ENCODE peak calls at places on chromosomes 13 and 19, in five cellular contexts. One of them, this sample, is unnamed.

GRCh38 chr13:32838985-32839384 is 177.2 kb upstream of the KL start:
- DNase-seq in lower lobe of right lung: no peak
- DNase-seq in endothelial cell: peak
- DNase-seq in suprapubic skin: no peak
- DNase-seq in breast epithelium: peak
- DNase-seq in this sample: no peak

GRCh38 chr19:4722671-4723464 is 774 bp downstream of the DPP9 start:
- DNase-seq in breast epithelium: no peak
- DNase-seq in endothelial cell: no peak
- DNase-seq in suprapubic skin: no peak
- DNase-seq in lower lobe of right lung: peak
- DNase-seq in this sample: no peak

GRCh38 chr13:31827707-31828106 is 88.4 kb downstream of the RXFP2 start:
- DNase-seq in suprapubic skin: no peak
- DNase-seq in lower lobe of right lung: no peak
- DNase-seq in endothelial cell: no peak
- DNase-seq in breast epithelium: no peak
- DNase-seq in this sample: no peak

GRCh38 chr19:2207991-2208860 is 27.9 kb downstream of the PLEKHJ1 start:
- DNase-seq in breast epithelium: no peak
- DNase-seq in lower lobe of right lung: no peak
- DNase-seq in suprapubic skin: peak
- DNase-seq in endothelial cell: no peak
- DNase-seq in this sample: no peak

GRCh38 chr13:77492982-77493381 is 42.5 kb upstream of the SCEL start:
- DNase-seq in suprapubic skin: no peak
- DNase-seq in endothelial cell: no peak
- DNase-seq in breast epithelium: no peak
- DNase-seq in lower lobe of right lung: no peak
- DNase-seq in this sample: no peak

GRCh38 chr19:18259848-18260247 is 14.4 kb downstream of the IQCN start:
- DNase-seq in breast epithelium: no peak
- DNase-seq in lower lobe of right lung: no peak
- DNase-seq in suprapubic skin: no peak
- DNase-seq in endothelial cell: no peak
- DNase-seq in this sample: no peak

GRCh38 chr13:93700115-93700514 is 473.5 kb downstream of the GPC6 start:
- DNase-seq in suprapubic skin: no peak
- DNase-seq in lower lobe of right lung: no peak
- DNase-seq in endothelial cell: no peak
- DNase-seq in breast epithelium: no peak
- DNase-seq in this sample: no peak

GRCh38 chr19:19677579-19677978 is 8.9 kb downstream of the ZNF101 start:
- DNase-seq in endothelial cell: no peak
- DNase-seq in breast epithelium: no peak
- DNase-seq in suprapubic skin: peak
- DNase-seq in lower lobe of right lung: no peak
- DNase-seq in this sample: no peak

GRCh38 chr19:11880598-11880997 is 7.0 kb upstream of the ZNF69 start:
- DNase-seq in lower lobe of right lung: no peak
- DNase-seq in endothelial cell: no peak
- DNase-seq in suprapubic skin: no peak
- DNase-seq in breast epithelium: no peak
- DNase-seq in this sample: no peak
- TF ChIP-seq CTCF in lower lobe of right lung: no peak
- TF ChIP-seq CTCF in endothelial cell: no peak
- TF ChIP-seq CTCF in suprapubic skin: no peak
- TF ChIP-seq CTCF in breast epithelium: no peak
- TF ChIP-seq CTCF in this sample: no peak

GRCh38 chr19:35592226-35592625 is 6.3 kb downstream of the PMIS2 start:
- DNase-seq in suprapubic skin: no peak
- DNase-seq in lower lobe of right lung: no peak
- DNase-seq in endothelial cell: peak
- DNase-seq in breast epithelium: no peak
- DNase-seq in this sample: no peak
- TF ChIP-seq CTCF in suprapubic skin: no peak
- TF ChIP-seq CTCF in lower lobe of right lung: peak
- TF ChIP-seq CTCF in endothelial cell: no peak
- TF ChIP-seq CTCF in breast epithelium: peak
- TF ChIP-seq CTCF in this sample: peak

GRCh38 chr13:61608138-61608537 is 192.5 kb upstream of the PCDH20 start:
- DNase-seq in breast epithelium: no peak
- DNase-seq in lower lobe of right lung: no peak
- DNase-seq in endothelial cell: no peak
- DNase-seq in suprapubic skin: no peak
- DNase-seq in this sample: no peak
- TF ChIP-seq CTCF in breast epithelium: no peak
- TF ChIP-seq CTCF in lower lobe of right lung: no peak
- TF ChIP-seq CTCF in endothelial cell: no peak
- TF ChIP-seq CTCF in suprapubic skin: no peak
- TF ChIP-seq CTCF in this sample: no peak

GRCh38 chr19:48171584-48172170 is 1.2 kb downstream of the ZSWIM9 start:
- DNase-seq in suprapubic skin: no peak
- DNase-seq in breast epithelium: no peak
- DNase-seq in endothelial cell: no peak
- DNase-seq in lower lobe of right lung: no peak
- DNase-seq in this sample: no peak

GRCh38 chr19:48169585-48169973 is 565 bp downstream of the LIG1 start:
- DNase-seq in breast epithelium: peak
- DNase-seq in suprapubic skin: peak
- DNase-seq in lower lobe of right lung: peak
- DNase-seq in endothelial cell: peak
- DNase-seq in this sample: peak

GRCh38 chr19:48170817-48171347 is 402 bp downstream of the ZSWIM9 start:
- DNase-seq in breast epithelium: no peak
- DNase-seq in suprapubic skin: no peak
- DNase-seq in endothelial cell: no peak
- DNase-seq in lower lobe of right lung: no peak
- DNase-seq in this sample: no peak

GRCh38 chr19:48168689-48169088 is 1.5 kb downstream of the LIG1 start:
- DNase-seq in breast epithelium: no peak
- DNase-seq in endothelial cell: no peak
- DNase-seq in suprapubic skin: no peak
- DNase-seq in lower lobe of right lung: no peak
- DNase-seq in this sample: no peak

GRCh38 chr19:48169974-48170803 is at the start of the genes LIG1 and ZSWIM9:
- DNase-seq in suprapubic skin: peak
- DNase-seq in lower lobe of right lung: peak
- DNase-seq in endothelial cell: peak
- DNase-seq in breast epithelium: peak
- DNase-seq in this sample: peak
- TF ChIP-seq CTCF in suprapubic skin: no peak
- TF ChIP-seq CTCF in lower lobe of right lung: peak
- TF ChIP-seq CTCF in endothelial cell: no peak
- TF ChIP-seq CTCF in breast epithelium: no peak
- TF ChIP-seq CTCF in this sample: no peak

GRCh38 chr13:61466280-61466679 is 50.6 kb upstream of the PCDH20 start:
- DNase-seq in endothelial cell: peak
- DNase-seq in lower lobe of right lung: no peak
- DNase-seq in suprapubic skin: no peak
- DNase-seq in breast epithelium: no peak
- DNase-seq in this sample: no peak
- TF ChIP-seq CTCF in endothelial cell: no peak
- TF ChIP-seq CTCF in lower lobe of right lung: no peak
- TF ChIP-seq CTCF in suprapubic skin: no peak
- TF ChIP-seq CTCF in breast epithelium: no peak
- TF ChIP-seq CTCF in this sample: peak

DNA sequence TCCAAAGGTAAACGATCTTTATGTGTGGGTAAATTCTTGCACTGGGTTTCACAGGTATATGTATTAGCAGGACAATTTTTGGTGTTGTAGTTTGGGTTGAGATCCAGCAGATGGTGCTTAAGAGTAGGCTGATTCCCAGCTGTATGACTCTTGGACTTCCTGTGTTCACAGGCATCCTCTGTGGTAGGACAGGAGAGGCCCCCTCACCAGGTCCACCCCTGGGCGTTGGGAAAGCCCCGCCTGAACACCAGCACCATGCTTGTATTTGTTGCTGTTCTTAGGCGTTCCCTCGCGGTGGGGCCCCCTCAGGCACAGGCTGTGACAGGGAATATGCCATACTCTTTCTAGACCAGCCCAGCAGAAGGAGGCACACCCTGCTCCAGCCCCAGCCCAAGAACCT is 49.5 kb upstream of the PCDH17 start:
- DNase-seq in breast epithelium: no peak
- DNase-seq in suprapubic skin: no peak
- DNase-seq in endothelial cell: no peak
- DNase-seq in lower lobe of right lung: no peak
- DNase-seq in this sample: no peak
- TF ChIP-seq CTCF in breast epithelium: no peak
- TF ChIP-seq CTCF in suprapubic skin: no peak
- TF ChIP-seq CTCF in endothelial cell: no peak
- TF ChIP-seq CTCF in lower lobe of right lung: no peak
- TF ChIP-seq CTCF in this sample: no peak

This sample was measured in RWPE2.